ENCODE peak calls at places on chromosomes 3 and 15, in seven cellular contexts. One of them, this sample, is unnamed.

GRCh38 chr3:188468196-188468595 is 314.2 kb downstream of the LPP start:
- DNase-seq in heart left ventricle: no peak
- DNase-seq in HEK293T: no peak
- DNase-seq in breast epithelium: no peak
- DNase-seq in fibroblast of lung: peak
- DNase-seq in occipital lobe: no peak
- DNase-seq in stimulated activated CD4-positive, alpha-beta T cell treated with anti-CD3 and anti-CD28 coated beads, Interleukin-1b, Interleukin-23, amount 100 ng/mL, for 48 hours: no peak
- DNase-seq in this sample: no peak

GRCh38 chr3:137642831-137643230 is 121.3 kb upstream of the SOX14 start:
- DNase-seq in occipital lobe: peak
- DNase-seq in breast epithelium: no peak
- DNase-seq in fibroblast of lung: no peak
- DNase-seq in stimulated activated CD4-positive, alpha-beta T cell treated with anti-CD3 and anti-CD28 coated beads, Interleukin-1b, Interleukin-23, amount 100 ng/mL, for 48 hours: no peak
- DNase-seq in HEK293T: no peak
- DNase-seq in heart left ventricle: no peak
- DNase-seq in this sample: no peak

GRCh38 chr3:36521007-36521379 is 140.7 kb downstream of the STAC start:
- DNase-seq in HEK293T: no peak
- DNase-seq in occipital lobe: no peak
- DNase-seq in breast epithelium: no peak
- DNase-seq in heart left ventricle: no peak
- DNase-seq in fibroblast of lung: no peak
- DNase-seq in stimulated activated CD4-positive, alpha-beta T cell treated with anti-CD3 and anti-CD28 coated beads, Interleukin-1b, Interleukin-23, amount 100 ng/mL, for 48 hours: no peak
- DNase-seq in this sample: no peak

GRCh38 chr3:10177737-10178136 is 13.0 kb downstream of the IRAK2 start:
- DNase-seq in stimulated activated CD4-positive, alpha-beta T cell treated with anti-CD3 and anti-CD28 coated beads, Interleukin-1b, Interleukin-23, amount 100 ng/mL, for 48 hours: no peak
- DNase-seq in fibroblast of lung: no peak
- DNase-seq in heart left ventricle: no peak
- DNase-seq in occipital lobe: no peak
- DNase-seq in HEK293T: no peak
- DNase-seq in breast epithelium: no peak
- DNase-seq in this sample: no peak

GRCh38 chr3:95750097-95750496 is 1064.3 kb upstream of the EPHA6 start:
- DNase-seq in fibroblast of lung: no peak
- DNase-seq in HEK293T: no peak
- DNase-seq in stimulated activated CD4-positive, alpha-beta T cell treated with anti-CD3 and anti-CD28 coated beads, Interleukin-1b, Interleukin-23, amount 100 ng/mL, for 48 hours: no peak
- DNase-seq in occipital lobe: no peak
- DNase-seq in heart left ventricle: no peak
- DNase-seq in breast epithelium: no peak
- DNase-seq in this sample: no peak

GRCh38 chr3:194255252-194256039 is 95.7 kb downstream of the CPN2 start:
- DNase-seq in stimulated activated CD4-positive, alpha-beta T cell treated with anti-CD3 and anti-CD28 coated beads, Interleukin-1b, Interleukin-23, amount 100 ng/mL, for 48 hours: peak
- DNase-seq in heart left ventricle: peak
- DNase-seq in breast epithelium: peak
- DNase-seq in HEK293T: no peak
- DNase-seq in fibroblast of lung: no peak
- DNase-seq in occipital lobe: peak
- DNase-seq in this sample: no peak

GRCh38 chr15:62618432-62618831 is 424.1 kb upstream of the TPM1 start:
- DNase-seq in fibroblast of lung: peak
- DNase-seq in stimulated activated CD4-positive, alpha-beta T cell treated with anti-CD3 and anti-CD28 coated beads, Interleukin-1b, Interleukin-23, amount 100 ng/mL, for 48 hours: no peak
- DNase-seq in heart left ventricle: no peak
- DNase-seq in breast epithelium: no peak
- DNase-seq in HEK293T: no peak
- DNase-seq in occipital lobe: no peak
- DNase-seq in this sample: no peak

GRCh38 chr3:65979731-65980130 is 59.0 kb downstream of the MAGI1 start:
- DNase-seq in occipital lobe: no peak
- DNase-seq in HEK293T: no peak
- DNase-seq in breast epithelium: no peak
- DNase-seq in fibroblast of lung: peak
- DNase-seq in heart left ventricle: no peak
- DNase-seq in stimulated activated CD4-positive, alpha-beta T cell treated with anti-CD3 and anti-CD28 coated beads, Interleukin-1b, Interleukin-23, amount 100 ng/mL, for 48 hours: no peak
- DNase-seq in this sample: no peak

GRCh38 chr15:57503051-57503702 is 88.5 kb upstream of the MYZAP start:
- DNase-seq in occipital lobe: no peak
- DNase-seq in heart left ventricle: no peak
- DNase-seq in HEK293T: peak
- DNase-seq in fibroblast of lung: no peak
- DNase-seq in breast epithelium: no peak
- DNase-seq in stimulated activated CD4-positive, alpha-beta T cell treated with anti-CD3 and anti-CD28 coated beads, Interleukin-1b, Interleukin-23, amount 100 ng/mL, for 48 hours: no peak
- DNase-seq in this sample: peak

GRCh38 chr15:72116680-72117447 is 1.1 kb downstream of the MYO9A start:
- DNase-seq in heart left ventricle: peak
- DNase-seq in fibroblast of lung: peak
- DNase-seq in stimulated activated CD4-positive, alpha-beta T cell treated with anti-CD3 and anti-CD28 coated beads, Interleukin-1b, Interleukin-23, amount 100 ng/mL, for 48 hours: no peak
- DNase-seq in breast epithelium: peak
- DNase-seq in occipital lobe: no peak
- DNase-seq in HEK293T: peak
- DNase-seq in this sample: peak

GRCh38 chr15:92693922-92694331 is 38.4 kb upstream of the FAM174B start:
- DNase-seq in HEK293T: peak
- DNase-seq in stimulated activated CD4-positive, alpha-beta T cell treated with anti-CD3 and anti-CD28 coated beads, Interleukin-1b, Interleukin-23, amount 100 ng/mL, for 48 hours: no peak
- DNase-seq in occipital lobe: no peak
- DNase-seq in breast epithelium: no peak
- DNase-seq in heart left ventricle: no peak
- DNase-seq in fibroblast of lung: peak
- DNase-seq in this sample: peak

GRCh38 chr3:23203651-23204111 is 554 bp downstream of the UBE2E2 start:
- DNase-seq in stimulated activated CD4-positive, alpha-beta T cell treated with anti-CD3 and anti-CD28 coated beads, Interleukin-1b, Interleukin-23, amount 100 ng/mL, for 48 hours: peak
- DNase-seq in heart left ventricle: no peak
- DNase-seq in occipital lobe: no peak
- DNase-seq in HEK293T: peak
- DNase-seq in breast epithelium: peak
- DNase-seq in fibroblast of lung: no peak
- DNase-seq in this sample: peak

GRCh38 chr15:91956026-91956723 is 102.7 kb downstream of the SLCO3A1 start:
- DNase-seq in occipital lobe: no peak
- DNase-seq in breast epithelium: peak
- DNase-seq in fibroblast of lung: peak
- DNase-seq in stimulated activated CD4-positive, alpha-beta T cell treated with anti-CD3 and anti-CD28 coated beads, Interleukin-1b, Interleukin-23, amount 100 ng/mL, for 48 hours: no peak
- DNase-seq in HEK293T: no peak
- DNase-seq in heart left ventricle: peak
- DNase-seq in this sample: no peak

GRCh38 chr3:43505351-43505750 is 116.5 kb downstream of the ANO10 start:
- DNase-seq in fibroblast of lung: peak
- DNase-seq in HEK293T: no peak
- DNase-seq in occipital lobe: no peak
- DNase-seq in heart left ventricle: no peak
- DNase-seq in stimulated activated CD4-positive, alpha-beta T cell treated with anti-CD3 and anti-CD28 coated beads, Interleukin-1b, Interleukin-23, amount 100 ng/mL, for 48 hours: peak
- DNase-seq in breast epithelium: no peak
- DNase-seq in this sample: no peak

GRCh38 chr3:162492446-162493081 is 996.0 kb downstream of the OTOL1 start:
- DNase-seq in HEK293T: no peak
- DNase-seq in occipital lobe: no peak
- DNase-seq in stimulated activated CD4-positive, alpha-beta T cell treated with anti-CD3 and anti-CD28 coated beads, Interleukin-1b, Interleukin-23, amount 100 ng/mL, for 48 hours: no peak
- DNase-seq in breast epithelium: no peak
- DNase-seq in fibroblast of lung: peak
- DNase-seq in heart left ventricle: no peak
- DNase-seq in this sample: no peak

GRCh38 chr15:83858820-83859505 is 205.0 kb downstream of the ADAMTSL3 start:
- DNase-seq in breast epithelium: no peak
- DNase-seq in fibroblast of lung: peak
- DNase-seq in stimulated activated CD4-positive, alpha-beta T cell treated with anti-CD3 and anti-CD28 coated beads, Interleukin-1b, Interleukin-23, amount 100 ng/mL, for 48 hours: no peak
- DNase-seq in HEK293T: no peak
- DNase-seq in occipital lobe: no peak
- DNase-seq in heart left ventricle: no peak
- DNase-seq in this sample: no peak

GRCh38 chr3:77467702-77468407 is 428.0 kb downstream of the ROBO2 start:
- DNase-seq in heart left ventricle: peak
- DNase-seq in fibroblast of lung: peak
- DNase-seq in breast epithelium: no peak
- DNase-seq in occipital lobe: peak
- DNase-seq in stimulated activated CD4-positive, alpha-beta T cell treated with anti-CD3 and anti-CD28 coated beads, Interleukin-1b, Interleukin-23, amount 100 ng/mL, for 48 hours: no peak
- DNase-seq in HEK293T: no peak
- DNase-seq in this sample: no peak

GRCh38 chr3:143207338-143207961 is 87.9 kb downstream of the CHST2 start:
- DNase-seq in heart left ventricle: no peak
- DNase-seq in occipital lobe: no peak
- DNase-seq in breast epithelium: no peak
- DNase-seq in HEK293T: no peak
- DNase-seq in stimulated activated CD4-positive, alpha-beta T cell treated with anti-CD3 and anti-CD28 coated beads, Interleukin-1b, Interleukin-23, amount 100 ng/mL, for 48 hours: peak
- DNase-seq in fibroblast of lung: peak
- DNase-seq in this sample: no peak

GRCh38 chr3:28186748-28187147 is 54.7 kb upstream of the CMC1 start:
- DNase-seq in occipital lobe: no peak
- DNase-seq in HEK293T: no peak
- DNase-seq in heart left ventricle: no peak
- DNase-seq in breast epithelium: no peak
- DNase-seq in stimulated activated CD4-positive, alpha-beta T cell treated with anti-CD3 and anti-CD28 coated beads, Interleukin-1b, Interleukin-23, amount 100 ng/mL, for 48 hours: no peak
- DNase-seq in fibroblast of lung: no peak
- DNase-seq in this sample: no peak

GRCh38 chr3:149134560-149134959 is 5.1 kb downstream of the HPS3 start:
- DNase-seq in breast epithelium: no peak
- DNase-seq in heart left ventricle: no peak
- DNase-seq in fibroblast of lung: peak
- DNase-seq in HEK293T: no peak
- DNase-seq in stimulated activated CD4-positive, alpha-beta T cell treated with anti-CD3 and anti-CD28 coated beads, Interleukin-1b, Interleukin-23, amount 100 ng/mL, for 48 hours: no peak
- DNase-seq in occipital lobe: no peak
- DNase-seq in this sample: no peak

This sample was measured in HuH-7.